ENCODE peak calls at places on chromosome 20, in five cellular contexts. One of them, this sample, is unnamed.

GRCh38 chr20:61724376-61724775 is 341.3 kb downstream of the TAF4 start:
- DNase-seq in posterior vena cava: no peak
- DNase-seq in C1 segment of cervical spinal cord: no peak
- DNase-seq in HFFc6: no peak
- DNase-seq in HT1080: peak
- DNase-seq in this sample: no peak

GRCh38 chr20:1190847-1191246 is 6.1 kb upstream of the TMEM74B start:
- DNase-seq in HT1080: no peak
- DNase-seq in C1 segment of cervical spinal cord: no peak
- DNase-seq in posterior vena cava: no peak
- DNase-seq in HFFc6: no peak
- DNase-seq in this sample: no peak

GRCh38 chr20:40945754-40946451 is 82.7 kb upstream of the TOP1 start:
- DNase-seq in posterior vena cava: peak
- DNase-seq in HFFc6: peak
- DNase-seq in C1 segment of cervical spinal cord: peak
- DNase-seq in HT1080: peak
- DNase-seq in this sample: peak

GRCh38 chr20:35059612-35060011 is 33.0 kb downstream of the TRPC4AP start:
- DNase-seq in HT1080: no peak
- DNase-seq in HFFc6: no peak
- DNase-seq in C1 segment of cervical spinal cord: no peak
- DNase-seq in posterior vena cava: no peak
- DNase-seq in this sample: no peak

GRCh38 chr20:37901280-37901666 is 1.7 kb upstream of the VSTM2L start:
- DNase-seq in HT1080: no peak
- DNase-seq in posterior vena cava: no peak
- DNase-seq in HFFc6: no peak
- DNase-seq in C1 segment of cervical spinal cord: no peak
- DNase-seq in this sample: no peak

GRCh38 chr20:63015665-63016361 is 9.0 kb upstream of the BHLHE23 start:
- DNase-seq in posterior vena cava: peak
- DNase-seq in C1 segment of cervical spinal cord: no peak
- DNase-seq in HT1080: no peak
- DNase-seq in HFFc6: no peak
- DNase-seq in this sample: no peak

GRCh38 chr20:44765647-44766367 is 20.1 kb downstream of the KCNK15 start:
- DNase-seq in HT1080: peak
- DNase-seq in HFFc6: no peak
- DNase-seq in posterior vena cava: no peak
- DNase-seq in C1 segment of cervical spinal cord: no peak
- DNase-seq in this sample: no peak

GRCh38 chr20:5119143-5119434 is 669 bp downstream of the PCNA start:
- DNase-seq in C1 segment of cervical spinal cord: no peak
- DNase-seq in HFFc6: no peak
- DNase-seq in posterior vena cava: no peak
- DNase-seq in HT1080: no peak
- DNase-seq in this sample: no peak

GRCh38 chr20:23245553-23246128 is 105.0 kb upstream of the NXT1 start:
- DNase-seq in posterior vena cava: peak
- DNase-seq in C1 segment of cervical spinal cord: no peak
- DNase-seq in HFFc6: no peak
- DNase-seq in HT1080: peak
- DNase-seq in this sample: peak

GRCh38 chr20:47642624-47643023 is 140.9 kb downstream of the NCOA3 start:
- DNase-seq in C1 segment of cervical spinal cord: no peak
- DNase-seq in HT1080: no peak
- DNase-seq in HFFc6: no peak
- DNase-seq in posterior vena cava: no peak
- DNase-seq in this sample: no peak

GRCh38 chr20:17636523-17637412 is 45.3 kb downstream of the RRBP1 start:
- DNase-seq in HFFc6: no peak
- DNase-seq in HT1080: no peak
- DNase-seq in C1 segment of cervical spinal cord: peak
- DNase-seq in posterior vena cava: no peak
- DNase-seq in this sample: peak

GRCh38 chr20:42923348-42923918 is 266.3 kb downstream of the PTPRT start:
- DNase-seq in HT1080: no peak
- DNase-seq in HFFc6: no peak
- DNase-seq in posterior vena cava: no peak
- DNase-seq in C1 segment of cervical spinal cord: no peak
- DNase-seq in this sample: no peak

This sample was measured in posterior cingulate gyrus.